ENCODE peak calls at places on chromosomes 16 and 17, in nine cellular contexts. R, U, Z, T, N, O, L, V and B are unnamed samples.

GRCh38 chr16:55061126-55061525 is 130.5 kb downstream of the IRX5 start:
- DNase-seq in U (no peak), Z (no peak), O (no peak), N (no peak), L (no peak), V (no peak), R (no peak), T (no peak), B (peak; percentile 50)

GRCh38 chr16:3004781-3005284 is 7.9 kb upstream of the CLDN9 start:
- DNase-seq in Z (no peak), L (peak; percentile 88), O (no peak), V (peak; percentile 36), U (peak; percentile 52), R (no peak), T (peak; percentile 70), N (no peak), B (no peak)

GRCh38 chr17:28046034-28046825 is 3.8 kb downstream of the NLK start:
- DNase-seq in L (no peak), U (no peak), V (no peak), R (no peak), T (no peak), Z (no peak), O (no peak), N (no peak), B (no peak)

GRCh38 chr16:154223-155030 is 2.0 kb downstream of the HBZ start:
- DNase-seq in R (no peak), Z (no peak), U (peak; percentile 38), O (peak; percentile 32), T (peak; percentile 27), V (no peak), N (no peak), L (no peak), B (no peak)

GRCh38 chr16:86630471-86630870 is 52.1 kb downstream of the FOXL1 start:
- DNase-seq in T (no peak), V (no peak), R (no peak), N (peak; percentile 38), Z (no peak), L (no peak), O (peak; percentile 35), U (no peak), B (no peak)

GRCh38 chr17:78238823-78239488 is 7.5 kb downstream of the TMEM235 start:
- DNase-seq in V (no peak), R (no peak), O (no peak), Z (no peak), L (no peak), U (no peak), T (no peak), N (no peak), B (no peak)

GRCh38 chr16:28531777-28532744 is 6.7 kb downstream of the NUPR1 start:
- DNase-seq in L (peak; percentile 96), O (peak; percentile 62), T (peak; percentile 86), N (peak; percentile 86), Z (peak; percentile 72), R (no peak), U (peak; percentile 92), V (no peak), B (peak; percentile 94)

GRCh38 chr16:66223176-66223780 is 143.2 kb upstream of the CDH5 start:
- DNase-seq in N (no peak), V (no peak), R (no peak), T (no peak), O (no peak), Z (no peak), L (peak; percentile 35), U (no peak), B (peak; percentile 22)

GRCh38 chr17:66177048-66177447 is 14.9 kb downstream of the CEP112 start:
- DNase-seq in R (no peak), T (no peak), V (no peak), Z (no peak), O (no peak), L (peak; percentile 49), N (no peak), U (no peak), B (no peak)

GRCh38 chr17:30696234-30696633 is 128.3 kb downstream of the CRLF3 start:
- DNase-seq in R (no peak), N (no peak), Z (no peak), U (no peak), L (no peak), O (no peak), V (no peak), T (no peak), B (no peak)

GRCh38 chr16:11307639-11308492 is 26.7 kb upstream of the PRM1 start:
- DNase-seq in O (no peak), U (no peak), V (no peak), T (no peak), R (no peak), N (no peak), L (no peak), Z (no peak), B (no peak)

GRCh38 chr17:50205931-50206505 is 4.6 kb upstream of the COL1A1 start:
- DNase-seq in T (no peak), R (no peak), L (no peak), O (peak; percentile 12), N (no peak), V (no peak), Z (peak; percentile 17), U (no peak), B (peak; percentile 60)

GRCh38 chr17:67200727-67201301 is 44.2 kb downstream of the HELZ start:
- DNase-seq in N (no peak), U (no peak), O (no peak), R (no peak), L (no peak), V (peak; percentile 58), T (no peak), Z (no peak), B (no peak)

GRCh38 chr17:58528443-58528842 is 14.0 kb upstream of the MTMR4 start:
- DNase-seq in U (no peak), L (no peak), O (no peak), N (no peak), Z (no peak), R (no peak), T (no peak), V (no peak), B (no peak)

GRCh38 chr16:30747331-30747730 is 894 bp upstream of the PHKG2 start:
- DNase-seq in U (no peak), Z (no peak), L (no peak), O (no peak), N (no peak), T (no peak), R (no peak), V (no peak), B (no peak)

GRCh38 chr17:65436871-65437270 is 124.6 kb downstream of the AXIN2 start:
- DNase-seq in O (no peak), T (no peak), R (no peak), Z (no peak), U (no peak), L (no peak), V (no peak), N (no peak), B (no peak)

DNA sequence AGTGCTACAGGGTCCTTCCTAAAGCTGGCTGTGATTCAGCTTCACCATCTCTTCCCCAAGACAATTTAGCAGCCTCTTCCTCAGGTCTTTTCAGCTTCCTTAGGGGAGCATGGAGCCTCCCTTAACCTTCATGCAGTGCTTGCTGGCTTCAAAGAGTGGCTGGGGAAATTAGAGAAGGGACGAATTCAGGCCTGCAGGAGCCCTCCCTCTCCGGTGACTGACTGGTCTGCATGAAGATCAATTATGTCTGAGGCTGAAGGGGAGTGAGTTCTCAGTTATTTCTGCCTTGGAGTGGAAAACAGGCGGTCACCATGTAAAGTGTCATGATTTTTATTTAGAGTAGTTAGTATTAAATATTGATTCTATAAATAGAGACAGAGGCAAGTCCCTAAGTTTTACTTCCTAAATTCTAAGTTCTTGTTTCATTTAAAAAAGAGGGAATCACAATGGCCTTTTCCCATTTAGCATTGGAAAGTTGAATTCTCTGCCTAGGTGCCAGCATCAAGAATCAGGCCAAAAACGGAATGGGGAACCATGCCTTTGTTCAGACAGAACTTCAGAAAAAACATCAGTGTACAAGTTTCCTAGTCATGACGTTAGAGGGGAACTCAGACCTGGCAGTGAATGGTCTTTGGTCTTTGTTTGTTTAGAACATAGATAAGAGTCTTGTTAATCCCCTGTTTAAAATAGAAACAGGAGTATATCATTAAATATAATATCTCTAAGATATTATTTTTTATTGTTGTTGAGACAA is 4.3 kb downstream of the GABARAPL2 start:
- DNase-seq in N (no peak), T (no peak), V (no peak), R (no peak), U (no peak), L (no peak), Z (no peak), O (no peak), B (no peak)
- H3K4me3 ChIP-seq in N (no peak overlapping the region), T (no peak overlapping the region), V (no peak overlapping the region), R (no peak overlapping the region), U (no peak overlapping the region), L (no peak overlapping the region), Z (no peak overlapping the region), O (no peak overlapping the region), B (no peak overlapping the region)

DNA sequence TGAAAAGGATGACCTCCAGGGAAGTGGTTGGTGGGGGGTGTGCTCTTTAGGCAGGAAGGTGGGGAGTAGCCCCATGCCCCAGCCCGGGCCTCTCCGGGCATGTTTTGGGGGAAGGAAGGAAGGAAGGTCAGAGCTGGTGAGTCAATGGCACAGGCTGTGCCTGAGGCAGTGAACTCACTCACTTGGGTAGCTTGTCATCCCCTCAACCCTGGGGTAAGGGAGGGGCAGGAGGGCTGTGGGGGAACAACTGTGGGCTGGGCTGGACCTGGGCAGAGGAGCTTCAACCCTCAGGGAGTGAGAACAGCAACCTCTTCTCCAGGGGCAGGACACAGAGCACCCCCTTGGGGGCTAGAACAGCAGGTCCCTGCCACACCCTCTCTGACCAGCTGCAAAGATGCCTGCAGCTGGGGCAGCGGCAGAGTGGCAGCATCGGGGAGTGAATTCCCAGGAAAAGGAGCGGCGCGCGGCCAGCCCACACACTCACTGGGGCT is 6.3 kb downstream of the CSF3 start:
- DNase-seq in R (no peak), L (no peak), Z (peak; percentile 61), T (no peak), V (peak; percentile 80), O (no peak), U (peak; percentile 22), N (peak; percentile 72), B (no peak)
- H3K4me1 ChIP-seq in R (peaks cover 100% of the 10 kb centered on the region), L (peaks cover 18% of the 10 kb centered on the region), Z (no peaks in the 10 kb centered on the region), T (peaks cover 54% of the 10 kb centered on the region), V (peaks cover 43% of the 10 kb centered on the region), O (peaks cover 15% of the 10 kb centered on the region), U (peaks cover 56% of the 10 kb centered on the region), N (peaks cover 83% of the 10 kb centered on the region), B (peaks cover 63% of the 10 kb centered on the region)

GRCh38 chr17:81867123-81867951 is 3.8 kb downstream of the ARHGDIA start:
- DNase-seq in U (no peak), N (no peak), T (peak; percentile 63), L (peak; percentile 79), R (no peak), Z (no peak), O (no peak), V (no peak), B (no peak)
- TF ChIP-seq POLR2A in U (no peak), N (no peak), T (peak; percentile 30), L (no peak), R (no peak), Z (no peak), O (no peak), V (peak; percentile 54), B (no peak)

DNA sequence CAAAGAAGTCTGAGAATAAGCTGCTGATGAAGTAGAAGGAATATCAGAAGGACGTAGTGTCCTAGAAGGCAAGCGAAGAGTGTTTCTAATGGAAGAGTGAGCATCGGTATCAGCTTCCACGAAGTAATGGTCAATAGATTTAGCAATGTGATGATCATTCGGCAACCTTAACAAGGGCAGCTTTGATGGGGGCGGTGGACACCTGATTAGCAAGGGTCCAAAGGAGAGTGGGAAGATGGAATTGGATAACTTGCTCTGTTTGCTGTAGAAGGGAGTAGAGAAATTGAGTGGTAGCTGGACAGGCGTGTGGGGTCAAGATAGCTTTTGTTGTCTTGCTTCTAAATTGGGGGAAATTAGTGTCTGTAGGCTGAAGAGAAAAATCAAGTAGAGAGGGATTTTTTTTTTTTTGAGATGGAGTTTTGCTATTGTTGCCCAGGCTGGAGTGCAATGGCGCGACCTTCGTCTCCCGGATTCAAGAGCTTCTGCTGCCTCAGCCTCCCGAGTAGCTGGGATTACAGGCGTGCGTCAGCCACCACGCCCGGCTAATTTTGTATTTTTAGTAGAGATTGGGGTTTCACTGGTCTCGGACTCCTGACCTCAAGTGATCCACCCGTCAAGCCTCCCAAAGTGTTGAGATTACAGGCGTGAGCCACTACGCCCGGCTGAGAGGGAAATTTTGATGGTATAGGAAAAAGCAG is 13.9 kb upstream of the HES7 start:
- DNase-seq in R (no peak), N (no peak), U (peak; percentile 60), L (no peak), Z (no peak), T (no peak), O (no peak), V (no peak), B (peak; percentile 63)
- H3K4me3 ChIP-seq in R (no peak overlapping the region), N (no peak overlapping the region), U (no peak overlapping the region), L (no peak overlapping the region), Z (peak overlapping the region; percentile 8), T (peak overlapping the region; percentile 32), O (peak overlapping the region; percentile 39), V (peak overlapping the region; percentile 43), B (no peak overlapping the region)